ENCODE peak calls at places on chromosome 14, in nine cellular contexts. W is neural progenitor cell, J is nephron progenitor cell, M is WTC11, T is OCI-LY7, Y is dorsolateral prefrontal cortex, K is gastrocnemius medialis, S is fibroblast of pulmonary artery, X is pancreas. V is an unnamed sample.

GRCh38 chr14:60925286-60925685 is 55.6 kb downstream of the TRMT5 start:
- DNase-seq in W (no peak), J (no peak), M (no peak), T (no peak), Y (no peak), K (no peak), S (peak; percentile 21), X (no peak), V (no peak)

GRCh38 chr14:36513012-36513420 is 7.0 kb downstream of the NKX2-1 start:
- DNase-seq in W (peak; percentile 65), J (no peak), M (peak; percentile 31), T (no peak), Y (no peak), K (no peak), S (no peak), X (no peak), V (no peak)

GRCh38 chr14:91078095-91078737 is 17.8 kb upstream of the RPS6KA5 start:
- DNase-seq in W (no peak), J (no peak), M (no peak), T (no peak), Y (no peak), K (no peak), S (no peak), X (no peak), V (no peak)

GRCh38 chr14:68333265-68333664 is 459.6 kb downstream of the ZFP36L1 start:
- DNase-seq in W (no peak), J (no peak), M (no peak), T (peak; percentile 48), Y (no peak), K (no peak), S (no peak), X (no peak), V (no peak)

GRCh38 chr14:104394606-104394910 is 185.0 kb upstream of the C14orf180 start:
- DNase-seq in W (no peak), J (no peak), M (no peak), T (peak; percentile 55), Y (no peak), K (no peak), S (no peak), X (no peak), V (no peak)

GRCh38 chr14:61706096-61706690 is 10.9 kb downstream of the HIF1A start:
- DNase-seq in W (no peak), J (no peak), M (no peak), T (no peak), Y (no peak), K (no peak), S (peak; percentile 44), X (no peak), V (no peak)

GRCh38 chr14:58121530-58122186 is 30.4 kb downstream of the ARMH4 start:
- DNase-seq in W (no peak), J (no peak), M (no peak), T (no peak), Y (no peak), K (no peak), S (no peak), X (no peak), V (no peak)

GRCh38 chr14:95515523-95516517 is 630 bp downstream of the SYNE3 start:
- DNase-seq in W (peak; percentile 82), J (peak; percentile 73), M (peak; percentile 68), T (peak; percentile 88), Y (peak; percentile 80), K (no peak), S (peak; percentile 39), X (peak; percentile 44), V (peak; percentile 61)

GRCh38 chr14:68487805-68488590 is 304.9 kb downstream of the ZFP36L1 start:
- DNase-seq in W (peak; percentile 51), J (no peak), M (no peak), T (no peak), Y (no peak), K (no peak), S (no peak), X (no peak), V (no peak)

GRCh38 chr14:91323671-91324605 is 79.4 kb upstream of the GPR68 start:
- DNase-seq in W (peak; percentile 75), J (peak; percentile 85), M (peak; percentile 90), T (peak; percentile 88), Y (peak; percentile 83), K (peak; percentile 56), S (peak; percentile 77), X (peak; percentile 60), V (peak; percentile 80)

GRCh38 chr14:78863143-78863542 is 693.0 kb downstream of the NRXN3 start:
- DNase-seq in W (peak; percentile 82), J (peak; percentile 83), M (peak; percentile 65), T (peak; percentile 24), Y (no peak), K (no peak), S (peak; percentile 48), X (no peak), V (peak; percentile 71)

GRCh38 chr14:78022059-78022458 is 148.1 kb upstream of the NRXN3 start:
- DNase-seq in W (peak; percentile 87), J (peak; percentile 79), M (peak; percentile 89), T (peak; percentile 61), Y (peak; percentile 49), K (no peak), S (peak; percentile 20), X (peak; percentile 17), V (peak; percentile 85)

GRCh38 chr14:74985806-74986205 is 16.9 kb upstream of the EIF2B2 start:
- DNase-seq in W (no peak), J (no peak), M (no peak), T (no peak), Y (no peak), K (no peak), S (no peak), X (no peak), V (no peak)

GRCh38 chr14:104554088-104554607 is 25.4 kb upstream of the C14orf180 start:
- DNase-seq in W (no peak), J (no peak), M (peak; percentile 12), T (no peak), Y (no peak), K (no peak), S (no peak), X (no peak), V (no peak)

GRCh38 chr14:68271996-68272395 is 452.4 kb downstream of the RAD51B start:
- DNase-seq in W (no peak), J (no peak), M (no peak), T (no peak), Y (no peak), K (no peak), S (no peak), X (no peak), V (no peak)

GRCh38 chr14:99260652-99261551 is 11.1 kb downstream of the BCL11B start:
- DNase-seq in W (peak; percentile 33), J (no peak), M (no peak), T (peak; percentile 4), Y (no peak), K (no peak), S (no peak), X (no peak), V (no peak)

GRCh38 chr14:64704743-64705405 is 650 bp downstream of the PLEKHG3 start:
- DNase-seq in W (peak; percentile 47), J (peak; percentile 51), M (no peak), T (no peak), Y (peak; percentile 59), K (no peak), S (no peak), X (peak; percentile 60), V (peak; percentile 55)

GRCh38 chr14:54446201-54446693 is 5.1 kb upstream of the CNIH1 start:
- DNase-seq in W (no peak), J (no peak), M (no peak), T (no peak), Y (peak; percentile 58), K (no peak), S (peak; percentile 94), X (no peak), V (no peak)

GRCh38 chr14:36941783-36942521 is 230.5 kb downstream of the SLC25A21 start:
- DNase-seq in W (peak; percentile 76), J (peak; percentile 88), M (peak; percentile 82), T (peak; percentile 52), Y (peak; percentile 77), K (peak; percentile 9), S (peak; percentile 66), X (peak; percentile 46), V (peak; percentile 81)

DNA sequence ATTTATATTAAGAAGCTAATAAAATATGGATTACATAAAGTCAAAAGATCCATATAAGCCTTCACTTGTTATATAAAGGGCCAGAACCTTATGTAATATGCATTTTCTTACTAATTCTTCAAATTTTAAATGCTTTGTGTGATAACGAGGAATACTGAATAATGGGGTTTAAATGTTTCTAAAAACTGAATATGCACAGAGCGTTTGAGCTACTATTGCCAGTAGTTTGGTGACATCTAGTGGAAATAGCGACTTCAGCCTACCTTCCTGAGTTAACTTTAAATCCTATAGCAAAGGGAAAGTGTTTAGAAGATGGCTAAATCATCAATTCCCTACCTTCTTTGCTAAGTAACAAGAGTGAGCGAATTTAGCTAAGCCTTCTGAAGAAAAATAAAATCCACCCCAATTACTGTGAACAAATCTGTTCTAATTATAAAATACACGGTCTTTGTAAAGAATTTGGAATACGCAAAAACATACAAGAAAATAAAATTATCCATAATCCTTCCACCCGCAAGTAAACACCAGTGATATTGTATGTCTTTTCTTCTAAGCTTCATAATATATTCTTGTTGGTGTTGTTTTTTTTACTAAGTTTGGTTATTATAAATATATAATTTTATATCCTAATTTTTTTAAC is 115.5 kb upstream of the G2E3 start:
- DNase-seq in W (peak; percentile 69), J (no peak), M (no peak), T (peak; percentile 4), Y (no peak), K (no peak), S (peak; percentile 67), X (no peak), V (no peak)
- TF ChIP-seq CTCF in W (peak; percentile 89), J (peak; percentile 52), M (no peak), T (peak; percentile 66), Y (peak; percentile 51), K (peak; percentile 16), S (peak; percentile 53), X (peak; percentile 24), V (peak; percentile 24)

GRCh38 chr14:24607635-24608492 is 1.6 kb downstream of the GZMH start:
- DNase-seq in W (no peak), J (peak; percentile 21), M (no peak), T (no peak), Y (no peak), K (no peak), S (no peak), X (no peak), V (no peak)
- TF ChIP-seq CTCF in W (no peak), J (no peak), M (no peak), T (no peak), Y (no peak), K (no peak), S (no peak), X (no peak), V (no peak)

DNA sequence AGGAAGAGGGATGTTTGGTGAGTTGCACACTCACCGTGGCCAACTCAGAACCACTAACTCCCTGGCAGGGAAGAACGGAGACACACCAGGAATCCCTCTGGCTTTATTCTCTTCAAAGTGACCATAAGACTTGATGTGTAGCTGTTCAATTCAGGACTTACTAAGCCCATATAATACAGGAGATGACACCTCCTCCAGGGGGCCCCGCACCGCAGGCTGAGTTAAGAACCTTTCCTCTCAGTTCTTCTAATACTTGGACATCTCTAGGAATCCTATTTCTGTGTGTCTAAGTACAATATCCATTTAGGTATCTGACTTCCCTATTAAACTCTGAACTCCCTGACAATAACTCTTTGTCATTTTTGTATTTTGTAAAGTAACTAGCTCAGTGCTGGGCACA is 49.5 kb downstream of the DCAF4 start:
- DNase-seq in W (peak; percentile 18), J (no peak), M (no peak), T (peak; percentile 16), Y (no peak), K (no peak), S (no peak), X (no peak), V (no peak)
- TF ChIP-seq CTCF in W (peak; percentile 35), J (no peak), M (no peak), T (peak; percentile 62), Y (no peak), K (no peak), S (no peak), X (no peak), V (no peak)

GRCh38 chr14:88929656-88930436 is 105.4 kb downstream of the TTC8 start:
- DNase-seq in W (no peak), J (no peak), M (peak; percentile 16), T (no peak), Y (no peak), K (no peak), S (no peak), X (no peak), V (no peak)
- TF ChIP-seq CTCF in W (peak; percentile 15), J (no peak), M (no peak), T (no peak), Y (no peak), K (no peak), S (peak; percentile 5), X (no peak), V (no peak)